ENCODE peak calls at places on chromosome 12, in six cellular contexts. K, N, Q, L, G and Z are unnamed samples.

GRCh38 chr12:113899042-113899843 is 66.9 kb downstream of the RBM19 start:
- DNase-seq in Q (no peak), N (no peak), G (no peak), K (no peak), L (no peak), Z (no peak)

GRCh38 chr12:51926718-51927117 is 19.4 kb downstream of the ACVRL1 start:
- DNase-seq in Q (peak; percentile 23), N (peak; percentile 38), K (no peak), L (peak; percentile 74), G (no peak), Z (no peak)

GRCh38 chr12:79275631-79276030 is 411.1 kb downstream of the SYT1 start:
- DNase-seq in Q (no peak), L (no peak), K (no peak), G (no peak), N (no peak), Z (no peak)

GRCh38 chr12:1488908-1489381 is 105.4 kb downstream of the FBXL14 start:
- DNase-seq in N (peak; percentile 40), L (no peak), K (no peak), Q (no peak), G (no peak), Z (no peak)

GRCh38 chr12:60106207-60106606 is 510.4 kb downstream of the SLC16A7 start:
- DNase-seq in K (no peak), L (no peak), Q (no peak), G (no peak), N (peak; percentile 60), Z (no peak)

GRCh38 chr12:6038160-6038559 is 86.3 kb downstream of the VWF start:
- DNase-seq in L (peak; percentile 95), K (no peak), N (peak; percentile 75), Q (peak; percentile 83), G (no peak), Z (peak; percentile 72)

GRCh38 chr12:131171029-131171428 is 217.3 kb downstream of the ADGRD1 start:
- DNase-seq in G (no peak), Q (no peak), L (no peak), K (no peak), N (no peak), Z (no peak)

GRCh38 chr12:96806272-96806671 is 100.8 kb upstream of the NEDD1 start:
- DNase-seq in L (no peak), G (no peak), K (no peak), Q (no peak), N (no peak), Z (no peak)

GRCh38 chr12:104381721-104382480 is 74.8 kb upstream of the CHST11 start:
- DNase-seq in K (peak; percentile 86), L (peak; percentile 93), Q (peak; percentile 48), N (peak; percentile 84), G (peak; percentile 51), Z (peak; percentile 84)

GRCh38 chr12:114241973-114242434 is 163.9 kb downstream of the TBX5 start:
- DNase-seq in K (no peak), L (peak; percentile 50), Q (no peak), G (no peak), N (no peak), Z (no peak)

GRCh38 chr12:131471271-131471905 is 239.5 kb upstream of the SFSWAP start:
- DNase-seq in G (no peak), Q (no peak), K (no peak), N (no peak), L (no peak), Z (peak; percentile 17)

GRCh38 chr12:79451988-79452387 is 238.8 kb downstream of the PAWR start:
- DNase-seq in L (no peak), N (peak; percentile 83), G (peak; percentile 36), K (no peak), Q (peak; percentile 31), Z (no peak)

GRCh38 chr12:57521475-57522018 is 1.1 kb upstream of the MBD6 start:
- DNase-seq in K (no peak), N (peak; percentile 58), L (peak; percentile 82), Q (peak; percentile 72), G (no peak), Z (peak; percentile 57)

GRCh38 chr12:1882850-1883470 is 35.5 kb downstream of the CACNA2D4 start:
- DNase-seq in Q (no peak), L (no peak), G (no peak), N (no peak), K (no peak), Z (no peak)

GRCh38 chr12:96208801-96209534 is 14.8 kb downstream of the ELK3 start:
- DNase-seq in G (no peak), K (peak; percentile 87), L (no peak), Q (no peak), N (no peak), Z (no peak)

DNA sequence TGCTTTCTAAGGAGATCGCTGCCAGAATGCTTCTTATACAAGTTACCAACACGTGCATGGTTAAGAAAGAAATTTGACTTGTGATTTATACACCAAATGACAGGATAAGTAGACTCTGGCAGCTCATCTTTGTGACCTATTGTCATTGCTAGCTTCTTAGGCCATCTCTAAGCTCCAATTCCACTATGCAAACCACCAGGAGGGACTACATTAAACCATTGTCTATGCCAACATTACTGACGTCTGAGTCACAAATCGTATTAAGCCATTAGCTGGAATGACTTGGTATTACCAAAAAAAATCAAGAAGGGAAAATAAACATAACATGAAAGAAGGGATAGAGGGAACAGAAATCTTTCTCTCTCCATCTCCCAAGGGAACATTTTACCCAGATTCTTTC is 15.8 kb upstream of the VPS33A start:
- DNase-seq in Q (no peak), N (peak; percentile 71), L (no peak), K (no peak), G (peak; percentile 45), Z (no peak)
- TF ChIP-seq CTCF in Q (no peak), N (no peak), L (no peak), K (no peak), G (peak; percentile 7), Z (no peak)

DNA sequence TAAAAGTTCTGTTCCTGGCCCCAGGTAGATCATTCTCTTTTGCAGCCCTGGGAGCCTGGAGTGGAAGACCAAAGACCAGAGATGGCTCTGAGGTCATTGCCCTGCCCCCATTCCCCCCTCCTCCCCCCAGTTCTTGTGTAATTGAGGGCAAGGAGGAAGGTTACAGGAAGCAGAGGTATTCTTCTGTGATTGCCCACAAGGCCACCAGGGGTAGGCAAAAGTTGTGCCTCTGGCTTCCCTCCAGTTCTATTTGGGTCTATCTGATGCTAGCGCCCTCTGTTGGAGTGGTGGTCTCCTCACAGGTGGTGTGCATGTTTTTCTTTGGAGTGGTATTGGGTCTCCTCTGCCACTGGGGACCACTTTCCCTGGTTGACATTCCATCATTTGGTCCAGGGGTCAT is 41.2 kb upstream of the CRY1 start:
- DNase-seq in G (no peak), Q (peak; percentile 73), K (no peak), L (peak; percentile 84), N (no peak), Z (no peak)
- TF ChIP-seq CTCF in G (peak; percentile 28), Q (peak; percentile 57), K (peak; percentile 12), L (peak; percentile 78), N (no peak), Z (no peak)

GRCh38 chr12:91620949-91621348 is 438.3 kb upstream of the DCN start:
- DNase-seq in K (no peak), G (peak; percentile 2), L (no peak), N (peak; percentile 58), Q (no peak), Z (no peak)
- TF ChIP-seq CTCF in K (no peak), G (peak; percentile 35), L (no peak), N (no peak), Q (peak; percentile 24), Z (no peak)

DNA sequence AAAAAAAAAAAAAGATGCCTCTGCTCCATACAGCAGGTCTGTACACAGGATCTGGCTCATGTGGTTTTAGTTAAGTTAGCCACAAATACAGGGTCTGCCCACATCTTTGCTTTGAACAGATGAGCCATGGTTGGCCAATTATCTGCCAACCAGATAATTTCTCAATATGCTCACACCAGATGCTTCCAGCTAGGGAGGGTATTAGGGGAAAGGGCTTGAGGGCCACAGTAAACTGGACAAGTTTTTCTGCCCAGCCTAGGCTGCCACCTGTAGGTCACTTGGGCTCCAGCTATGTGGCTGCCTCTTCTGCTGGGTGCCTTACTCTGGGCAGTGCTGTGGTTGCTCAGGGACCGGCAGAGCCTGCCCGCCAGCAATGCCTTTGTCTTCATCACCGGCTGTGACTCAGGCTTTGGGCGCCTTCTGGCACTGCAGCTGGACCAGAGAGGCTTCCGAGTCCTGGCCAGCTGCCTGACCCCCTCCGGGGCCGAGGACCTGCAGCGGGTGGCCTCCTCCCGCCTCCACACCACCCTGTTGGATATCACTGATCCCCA is 776 bp downstream of the RDH5 start:
- DNase-seq in N (peak; percentile 93), Q (peak; percentile 55), L (peak; percentile 84), G (peak; percentile 70), K (no peak), Z (no peak)
- TF ChIP-seq CTCF in N (peak; percentile 40), Q (peak; percentile 84), L (peak; percentile 68), G (peak; percentile 40), K (no peak), Z (no peak)

GRCh38 chr12:53950441-53950781 is 4.3 kb upstream of the HOXC12 start:
- DNase-seq in L (no peak), K (no peak), N (no peak), Q (no peak), G (no peak), Z (no peak)
- TF ChIP-seq CTCF in L (no peak), K (no peak), N (no peak), Q (no peak), G (no peak), Z (no peak)

DNA sequence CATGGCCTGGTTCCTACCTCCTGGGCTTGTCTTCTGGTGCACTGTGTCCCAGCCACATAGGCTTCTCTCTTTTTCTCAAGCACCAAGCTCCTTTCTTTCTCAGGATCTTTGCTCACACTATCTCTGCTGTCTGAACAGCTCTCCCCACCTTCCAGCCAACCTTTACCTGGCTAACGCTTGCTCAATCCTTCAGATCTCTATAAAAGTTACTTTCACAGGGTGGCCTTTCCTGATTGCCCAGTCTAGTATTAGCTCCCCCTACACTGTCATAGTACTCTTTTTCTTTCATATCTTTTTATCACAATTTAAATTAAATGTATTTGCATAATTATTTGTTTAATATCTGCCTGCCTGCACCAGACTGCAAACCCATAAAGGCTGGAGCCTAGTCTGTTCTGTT is 3.8 kb downstream of the PARP11 start:
- DNase-seq in Q (no peak), K (no peak), L (no peak), G (no peak), N (no peak), Z (no peak)
- TF ChIP-seq CTCF in Q (no peak), K (no peak), L (no peak), G (no peak), N (no peak), Z (no peak)